ENCODE peak calls at places on chromosomes 5 and 9, in seven cellular contexts. G, D, H, X, P, J and W are unnamed samples.

GRCh38 chr5:135433626-135434426 is 13.3 kb downstream of the DCANP1 start:
- DNase-seq in G (no peak), D (no peak), H (no peak), X (peak), P (peak), J (no peak), W (no peak)

GRCh38 chr5:148939676-148940075 is 113.3 kb downstream of the ADRB2 start:
- DNase-seq in G (no peak), D (no peak), H (no peak), X (peak), P (peak), J (no peak), W (no peak)

GRCh38 chr9:131660466-131661405 is 79.1 kb downstream of the RAPGEF1 start:
- DNase-seq in G (no peak), D (no peak), H (no peak), X (no peak), P (no peak), J (no peak), W (no peak)

GRCh38 chr5:10034008-10034407 is 215.7 kb downstream of the ATPSCKMT start:
- DNase-seq in G (no peak), D (no peak), H (peak), X (no peak), P (peak), J (no peak), W (no peak)

GRCh38 chr9:3520564-3520963 is 5.2 kb downstream of the RFX3 start:
- DNase-seq in G (no peak), D (no peak), H (no peak), X (no peak), P (no peak), J (no peak), W (no peak)

GRCh38 chr5:143249851-143250250 is 153.6 kb downstream of the NR3C1 start:
- DNase-seq in G (no peak), D (no peak), H (no peak), X (no peak), P (no peak), J (no peak), W (no peak)

GRCh38 chr5:176779537-176779936 is 30.8 kb upstream of the UNC5A start:
- DNase-seq in G (no peak), D (no peak), H (no peak), X (no peak), P (peak), J (no peak), W (no peak)

GRCh38 chr5:179732918-179733763 is 519 bp downstream of the MAML1 start:
- DNase-seq in G (peak), D (peak), H (peak), X (no peak), P (peak), J (peak), W (no peak)

GRCh38 chr5:65952259-65952658 is 25.9 kb downstream of the ERBIN start:
- DNase-seq in G (no peak), D (no peak), H (no peak), X (no peak), P (no peak), J (no peak), W (no peak)

GRCh38 chr9:129640086-129640870 is 1.7 kb downstream of the ASB6 start:
- DNase-seq in G (no peak), D (peak), H (no peak), X (no peak), P (peak), J (no peak), W (no peak)

GRCh38 chr5:81779125-81779934 is 28.4 kb upstream of the SSBP2 start:
- DNase-seq in G (peak), D (peak), H (peak), X (no peak), P (peak), J (no peak), W (peak)

GRCh38 chr5:40929049-40929448 is 19.8 kb downstream of the C7 start:
- DNase-seq in G (no peak), D (no peak), H (no peak), X (no peak), P (peak), J (no peak), W (no peak)

GRCh38 chr5:95068952-95069351 is 215.9 kb downstream of the MCTP1 start:
- DNase-seq in G (no peak), D (no peak), H (no peak), X (no peak), P (no peak), J (no peak), W (no peak)

GRCh38 chr5:149367249-149367971 is 9.6 kb downstream of the PCYOX1L start:
- DNase-seq in G (peak), D (peak), H (no peak), X (no peak), P (peak), J (no peak), W (no peak)

GRCh38 chr5:158273035-158273434 is 414.1 kb upstream of the CLINT1 start:
- DNase-seq in G (no peak), D (no peak), H (no peak), X (no peak), P (no peak), J (no peak), W (no peak)

GRCh38 chr5:438481-438981 is 4.4 kb upstream of the EXOC3 start:
- DNase-seq in G (no peak), D (no peak), H (peak), X (no peak), P (no peak), J (no peak), W (no peak)

GRCh38 chr5:1557114-1557873 is 33.5 kb upstream of the LPCAT1 start:
- DNase-seq in G (peak), D (no peak), H (peak), X (no peak), P (no peak), J (peak), W (no peak)

GRCh38 chr5:97452646-97453045 is 269.6 kb upstream of the RIOK2 start:
- DNase-seq in G (no peak), D (no peak), H (no peak), X (no peak), P (no peak), J (no peak), W (no peak)

GRCh38 chr5:73911761-73912393 is 285.9 kb downstream of the ARHGEF28 start:
- DNase-seq in G (no peak), D (no peak), H (no peak), X (no peak), P (no peak), J (no peak), W (no peak)

GRCh38 chr5:44603496-44604272 is 205.1 kb upstream of the MRPS30 start:
- DNase-seq in G (no peak), D (no peak), H (no peak), X (no peak), P (peak), J (no peak), W (no peak)

GRCh38 chr5:128536229-128536860 is 1.7 kb downstream of the FBN2 start:
- DNase-seq in G (no peak), D (no peak), H (no peak), X (no peak), P (no peak), J (no peak), W (no peak)

GRCh38 chr9:98321269-98321668 is 65.8 kb upstream of the TBC1D2 start:
- DNase-seq in G (no peak), D (no peak), H (no peak), X (no peak), P (no peak), J (no peak), W (no peak)

DNA sequence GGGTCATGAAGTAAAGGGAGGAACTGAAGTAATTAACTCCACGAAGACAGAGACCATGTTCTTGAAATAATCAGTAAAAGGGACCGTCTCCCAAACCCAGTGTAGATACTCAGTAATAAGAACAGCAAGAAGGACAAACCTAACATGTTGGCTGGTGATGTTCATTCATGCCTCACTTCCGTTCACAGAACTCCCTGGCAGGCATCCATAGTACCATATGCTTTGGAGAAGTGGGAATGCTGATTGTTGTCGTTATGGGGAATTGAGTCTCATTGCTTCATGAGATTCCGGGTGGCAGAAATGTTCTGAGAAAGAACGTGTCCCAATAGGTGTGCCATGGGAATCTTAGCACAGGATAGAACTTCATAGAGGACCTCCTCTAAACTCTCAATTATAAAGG is 452.3 kb downstream of the ZSWIM6 start:
- DNase-seq in G (no peak), D (no peak), H (no peak), X (no peak), P (peak), J (no peak), W (no peak)
- TF ChIP-seq CTCF in G (no peak), D (no peak), H (no peak), X (no peak), P (no peak), J (no peak), W (no peak)

GRCh38 chr5:160792732-160793454 is 59.1 kb downstream of the ATP10B start:
- DNase-seq in G (no peak), D (no peak), H (no peak), X (no peak), P (no peak), J (no peak), W (no peak)

GRCh38 chr5:160789219-160789820 is 62.7 kb downstream of the ATP10B start:
- DNase-seq in G (no peak), D (no peak), H (no peak), X (no peak), P (no peak), J (no peak), W (no peak)

GRCh38 chr5:160792281-160792680 is 59.7 kb downstream of the ATP10B start:
- DNase-seq in G (no peak), D (no peak), H (no peak), X (no peak), P (no peak), J (no peak), W (no peak)

DNA sequence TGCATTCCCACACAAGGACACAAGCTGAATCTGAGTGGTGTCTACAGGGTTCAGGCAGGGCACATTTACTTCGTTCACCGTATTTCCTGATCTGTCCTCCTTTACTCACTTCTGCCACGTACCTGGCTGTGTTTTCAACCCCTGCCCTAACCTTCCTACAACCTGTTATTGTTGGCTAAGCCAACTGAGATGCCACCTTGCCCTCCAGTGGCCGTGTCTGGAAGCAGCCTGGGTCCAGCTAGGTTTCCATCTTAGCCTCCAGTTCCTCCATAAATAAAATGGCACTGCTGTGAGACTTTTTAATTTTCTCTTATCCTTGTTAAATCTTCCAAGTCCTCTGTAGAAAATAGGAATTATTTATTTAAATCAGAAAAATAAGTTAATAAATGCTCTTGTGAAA is 64.8 kb downstream of the ATP10B start:
- DNase-seq in G (no peak), D (no peak), H (no peak), X (no peak), P (no peak), J (no peak), W (no peak)
- TF ChIP-seq CTCF in G (no peak), D (peak), H (no peak), X (peak), P (peak), J (no peak), W (no peak)

GRCh38 chr5:78887384-78888118 is 97.6 kb downstream of the ARSB start:
- DNase-seq in G (no peak), D (no peak), H (no peak), X (no peak), P (no peak), J (no peak), W (no peak)
- TF ChIP-seq CTCF in G (no peak), D (no peak), H (no peak), X (no peak), P (no peak), J (no peak), W (no peak)

GRCh38 chr5:118592678-118593328 is 395.5 kb downstream of the DTWD2 start:
- DNase-seq in G (no peak), D (no peak), H (no peak), X (no peak), P (no peak), J (no peak), W (no peak)
- TF ChIP-seq CTCF in G (no peak), D (no peak), H (peak), X (peak), P (peak), J (no peak), W (no peak)